ENCODE peak calls at places on chromosomes 13 and 19, in seven cellular contexts. N is body of pancreas; Y is effector memory CD4-positive, alpha-beta T cell; O is transverse colon; R is K562; X is CD4-positive, CD25-positive, alpha-beta regulatory T cell; C is SK-N-SH. A is an unnamed sample.
A peak's percentile ranks its signal among the peaks of the same experiment; 100 is the strongest.

GRCh38 chr13:29589234-29589633 is 6.3 kb downstream of the SLC7A1 start:
- DNase-seq in N (peak; percentile 52), Y (no peak), O (no peak), R (no peak), X (no peak), C (no peak), A (no peak)

GRCh38 chr13:23715762-23716235 is 145.6 kb downstream of the TNFRSF19 start:
- DNase-seq in N (peak; percentile 36), Y (no peak), O (no peak), R (peak; percentile 36), X (no peak), C (no peak), A (peak; percentile 79)

GRCh38 chr19:56905616-56906015 is 65.1 kb upstream of the PEG3 start:
- DNase-seq in N (no peak), Y (no peak), O (no peak), R (no peak), X (no peak), C (no peak), A (no peak)

GRCh38 chr19:48968813-48969218 is 3.7 kb downstream of the FTL start:
- DNase-seq in N (no peak), Y (no peak), O (no peak), R (no peak), X (no peak), C (no peak), A (no peak)

GRCh38 chr19:36635342-36635741 is 30.2 kb downstream of the ZNF382 start:
- DNase-seq in N (no peak), Y (no peak), O (no peak), R (no peak), X (no peak), C (no peak), A (no peak)

GRCh38 chr13:108855737-108856387 is 226.5 kb downstream of the MYO16 start:
- DNase-seq in N (no peak), Y (no peak), O (no peak), R (no peak), X (no peak), C (no peak), A (no peak)

GRCh38 chr13:79741006-79741405 is 260.1 kb downstream of the NDFIP2 start:
- DNase-seq in N (peak; percentile 22), Y (no peak), O (no peak), R (no peak), X (no peak), C (peak; percentile 46), A (no peak)

GRCh38 chr19:17576758-17577532 is 21.5 kb downstream of the COLGALT1 start:
- DNase-seq in N (no peak), Y (no peak), O (peak; percentile 84), R (peak; percentile 99), X (no peak), C (peak; percentile 61), A (peak; percentile 99)

GRCh38 chr13:65789815-65790214 is 1440.3 kb downstream of the PCDH9 start:
- DNase-seq in N (no peak), Y (no peak), O (no peak), R (no peak), X (no peak), C (no peak), A (no peak)

GRCh38 chr19:15902254-15902653 is 4.4 kb upstream of the CYP4F2 start:
- DNase-seq in N (no peak), Y (no peak), O (no peak), R (no peak), X (no peak), C (no peak), A (no peak)

DNA sequence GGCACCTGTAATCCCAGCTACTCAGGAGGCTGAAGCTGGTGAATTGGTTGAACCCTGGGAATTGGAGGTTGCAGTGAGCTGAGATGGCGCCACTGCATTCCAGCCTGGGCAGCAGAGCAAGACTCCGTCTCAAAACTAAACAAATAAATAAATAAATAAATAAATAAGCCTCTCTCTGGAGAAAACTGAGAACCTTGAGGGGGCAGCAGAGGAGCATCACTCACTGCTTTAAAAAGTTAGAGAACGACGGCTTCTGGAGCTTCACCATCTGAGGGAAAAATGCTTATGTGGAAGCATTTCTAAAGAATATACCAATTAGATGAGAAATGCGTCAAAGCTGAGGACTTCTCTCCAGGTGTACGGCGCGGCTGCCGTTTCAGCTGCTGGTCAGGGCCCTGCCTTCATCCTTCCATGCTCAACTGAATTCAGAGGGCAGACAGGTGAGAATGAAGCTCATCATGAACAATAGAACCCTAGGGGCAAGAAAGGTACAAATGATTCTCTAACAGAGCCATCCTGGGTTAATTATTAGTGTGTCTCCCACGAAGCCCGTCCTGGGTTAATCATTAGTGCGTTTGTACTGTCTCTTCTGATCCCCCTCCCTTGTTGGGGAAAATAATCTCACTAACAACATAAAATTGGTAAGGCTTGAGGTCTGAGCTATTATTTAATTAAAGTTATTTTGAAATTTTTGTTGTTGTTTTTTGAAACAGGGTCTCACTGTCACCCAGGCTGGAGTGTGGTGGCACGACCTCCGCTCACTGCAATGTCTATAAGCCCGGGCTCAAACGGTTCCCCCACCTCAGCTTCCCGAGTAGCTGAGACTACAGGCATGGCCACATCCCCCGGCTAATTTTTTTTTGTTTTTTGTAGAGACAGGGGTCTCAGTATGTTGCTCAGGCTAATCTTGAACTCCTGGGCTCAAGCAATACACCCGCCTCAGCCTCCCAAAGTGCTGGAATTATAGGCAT is 80.1 kb downstream of the IPO5 start:
- DNase-seq in N (peak; percentile 22), Y (no peak), O (no peak), R (peak; percentile 11), X (no peak), C (peak; percentile 39), A (peak; percentile 50)
- H3K4me3 ChIP-seq in N (no peak overlapping the region), Y (no peak overlapping the region), O (no peak overlapping the region), R (no peak overlapping the region), X (no peak overlapping the region), C (no peak overlapping the region), A (no peak overlapping the region)

DNA sequence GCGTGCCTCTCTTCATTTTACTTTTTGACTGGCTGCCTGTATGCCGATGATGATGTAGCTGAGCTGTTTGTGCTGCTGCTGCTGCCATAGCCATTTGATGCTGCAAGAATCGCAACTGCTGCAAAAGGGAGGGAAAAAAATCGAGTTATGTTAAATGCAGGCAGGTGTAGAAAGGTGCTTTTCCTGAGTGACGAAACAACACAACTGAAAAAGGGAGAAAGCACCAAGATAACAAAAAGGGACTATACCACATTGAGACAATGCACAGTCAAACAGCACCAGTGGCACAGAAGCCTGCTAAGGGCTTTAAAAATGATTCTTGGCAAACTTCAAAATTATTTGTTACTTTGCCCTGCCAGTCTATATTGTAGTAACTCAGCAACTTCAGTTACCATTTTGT is 9.1 kb downstream of the EXOSC8 start:
- DNase-seq in N (no peak), Y (no peak), O (no peak), R (no peak), X (no peak), C (no peak), A (no peak)
- H3K36me3 ChIP-seq in N (peaks cover 31% of the 10 kb centered on the region), Y (peaks cover 56% of the 10 kb centered on the region), O (peaks cover 81% of the 10 kb centered on the region), R (peaks cover 82% of the 10 kb centered on the region), X (peaks cover 83% of the 10 kb centered on the region), C (peaks cover 94% of the 10 kb centered on the region), A (peaks cover 26% of the 10 kb centered on the region)

DNA sequence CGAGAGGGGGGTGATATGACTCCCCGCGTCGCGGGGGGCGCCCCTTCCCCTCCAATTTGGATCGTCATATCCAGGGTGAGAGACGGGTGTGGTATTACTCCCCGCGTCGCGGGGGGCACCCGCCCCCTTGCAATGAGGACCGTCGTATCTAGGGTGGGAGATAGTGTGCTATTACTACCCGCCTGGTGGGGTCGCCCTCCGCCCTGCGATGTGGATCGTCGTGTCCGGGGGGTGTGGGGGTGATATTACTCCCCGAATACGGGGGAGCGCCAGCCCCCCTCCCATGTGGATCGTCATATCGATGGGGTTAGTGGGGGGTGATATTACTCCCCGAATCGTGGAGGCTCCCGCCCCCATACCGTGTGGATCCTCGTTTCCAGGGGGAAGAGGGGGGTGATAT is 29.2 kb upstream of the RGCC start:
- DNase-seq in N (no peak), Y (peak; percentile 17), O (no peak), R (no peak), X (peak; percentile 2), C (peak; percentile 65), A (peak; percentile 78)
- H3K4me3 ChIP-seq in N (no peak overlapping the region), Y (peak overlapping the region; percentile 29), O (no peak overlapping the region), R (no peak overlapping the region), X (no peak overlapping the region), C (peak overlapping the region; percentile 48), A (peak overlapping the region; percentile 21)

GRCh38 chr19:2270572-2271515 is 11.1 kb downstream of the PEAK3 start:
- DNase-seq in N (peak; percentile 86), Y (peak; percentile 61), O (peak; percentile 83), R (peak; percentile 84), X (peak; percentile 61), C (peak; percentile 83), A (peak; percentile 91)
- H3K36me3 ChIP-seq in N (peaks cover 2% of the 10 kb centered on the region), Y (peaks cover 18% of the 10 kb centered on the region), O (peaks cover 12% of the 10 kb centered on the region), R (peaks cover 34% of the 10 kb centered on the region), X (no peaks in the 10 kb centered on the region), C (peaks cover 17% of the 10 kb centered on the region), A (peaks cover 9% of the 10 kb centered on the region)

A was measured in H7.